ENCODE peak calls at places on chromosomes 3 and 15, in six cellular contexts. G is T-helper 17 cell; A is stimulated activated CD8-positive, alpha-beta memory T cell treated with anti-CD3 and anti-CD28 coated beads, Interleukin-2, amount 100 ng/mL, for 48 hours; S is fibroblast of the aortic adventitia; J is colonic mucosa; P is activated CD4-positive, alpha-beta T cell treated with anti-CD3 and anti-CD28 coated beads, Interleukin-2, amount 50 U/mL, for 24 hours. D is an unnamed sample.

GRCh38 chr15:90114451-90114901 is 12.2 kb upstream of the IDH2 start:
- DNase-seq in G (no peak), P (no peak), J (no peak), A (no peak), S (no peak), D (no peak)

GRCh38 chr3:64030741-64031140 is 7.4 kb upstream of the PSMD6 start:
- DNase-seq in G (peak; percentile 69), S (peak; percentile 72), J (peak; percentile 75), A (peak; percentile 67), P (peak; percentile 75), D (peak; percentile 63)

GRCh38 chr15:62362608-62363007 is 197.5 kb upstream of the C2CD4B start:
- DNase-seq in J (no peak), P (no peak), A (no peak), G (no peak), S (peak; percentile 90), D (no peak)

GRCh38 chr3:152050782-152051405 is 177.5 kb downstream of the SUCNR1 start:
- DNase-seq in A (no peak), S (peak; percentile 32), P (no peak), J (no peak), G (no peak), D (no peak)

GRCh38 chr3:65636326-65636725 is 402.4 kb downstream of the MAGI1 start:
- DNase-seq in J (no peak), S (no peak), G (no peak), P (no peak), A (no peak), D (no peak)

GRCh38 chr3:133437391-133438093 is 37.7 kb downstream of the BFSP2 start:
- DNase-seq in S (peak; percentile 67), A (no peak), P (no peak), J (no peak), G (no peak), D (no peak)

GRCh38 chr15:99446565-99447496 is 119.0 kb upstream of the MEF2A start:
- DNase-seq in J (no peak), S (no peak), G (no peak), P (no peak), A (no peak), D (no peak)

GRCh38 chr15:99143655-99144610 is 39.1 kb downstream of the SYNM start:
- DNase-seq in A (no peak), J (peak; percentile 38), G (no peak), S (peak; percentile 67), P (no peak), D (peak; percentile 62)

GRCh38 chr3:52041118-52041847 is 15.1 kb downstream of the DUSP7 start:
- DNase-seq in P (no peak), G (no peak), A (no peak), S (no peak), J (no peak), D (no peak)

GRCh38 chr3:122358633-122359032 is 24.4 kb downstream of the MIX23 start:
- DNase-seq in A (no peak), S (no peak), G (no peak), P (no peak), J (no peak), D (no peak)

GRCh38 chr3:76463501-76463900 is 576.4 kb upstream of the ROBO2 start:
- DNase-seq in P (no peak), A (no peak), G (no peak), S (no peak), J (no peak), D (no peak)

GRCh38 chr3:167318996-167319615 is 61.0 kb downstream of the ZBBX start:
- DNase-seq in A (no peak), S (no peak), P (no peak), G (no peak), J (no peak), D (no peak)

GRCh38 chr3:3023106-3023505 is 87.1 kb downstream of the IL5RA start:
- DNase-seq in P (no peak), A (no peak), G (no peak), J (no peak), S (no peak), D (no peak)

GRCh38 chr3:13711911-13712650 is 163.2 kb downstream of the FBLN2 start:
- DNase-seq in P (no peak), J (peak; percentile 2), A (no peak), S (no peak), G (no peak), D (peak; percentile 0)

D was measured in prostate gland.